ENCODE peak calls at places on chromosomes 16 and 17, in seven cellular contexts. C is A549; Q is effector memory CD4-positive, alpha-beta T cell; E is breast epithelium; K is OCI-LY7; P is body of pancreas; G is fibroblast of lung. F is an unnamed sample. For H3K4me1, the result is how much of the 10 kb centered on the place peaks cover.

GRCh38 chr17:50947844-50948514 is 81.8 kb upstream of the TOB1 start:
- DNase-seq in C (peak), Q (no peak), E (peak), K (no peak), P (peak), G (no peak), F (no peak)

GRCh38 chr17:17845046-17845775 is 8.4 kb upstream of the SREBF1 start:
- DNase-seq in C (no peak), Q (no peak), E (no peak), K (no peak), P (peak), G (no peak), F (no peak)

GRCh38 chr16:55380485-55380884 is 56.5 kb downstream of the IRX6 start:
- DNase-seq in C (no peak), Q (no peak), E (no peak), K (no peak), P (no peak), G (no peak), F (no peak)

GRCh38 chr16:651844-652243 is 2.7 kb downstream of the WDR90 start:
- DNase-seq in C (no peak), Q (no peak), E (no peak), K (no peak), P (no peak), G (no peak), F (no peak)

GRCh38 chr17:66200685-66201092 is 8.8 kb upstream of the CEP112 start:
- DNase-seq in C (peak), Q (peak), E (no peak), K (peak), P (peak), G (peak), F (peak)

GRCh38 chr16:14005335-14005734 is 65.8 kb upstream of the MRTFB start:
- DNase-seq in C (no peak), Q (no peak), E (no peak), K (no peak), P (no peak), G (no peak), F (no peak)

GRCh38 chr16:17590711-17591654 is 120.2 kb upstream of the XYLT1 start:
- DNase-seq in C (no peak), Q (peak), E (no peak), K (no peak), P (no peak), G (peak), F (peak)

GRCh38 chr16:56477096-56477878 is 25.9 kb downstream of the OGFOD1 start:
- DNase-seq in C (peak), Q (no peak), E (no peak), K (no peak), P (no peak), G (peak), F (peak)

GRCh38 chr17:18944646-18945045 is 7.3 kb upstream of the SLC5A10 start:
- DNase-seq in C (no peak), Q (no peak), E (no peak), K (peak), P (no peak), G (no peak), F (no peak)

GRCh38 chr16:67883872-67884261 is 818 bp upstream of the NRN1L start:
- DNase-seq in C (peak), Q (peak), E (no peak), K (peak), P (peak), G (peak), F (peak)

GRCh38 chr17:81845361-81845760 is 10.5 kb upstream of the PPP1R27 start:
- DNase-seq in C (no peak), Q (no peak), E (no peak), K (no peak), P (no peak), G (no peak), F (no peak)

GRCh38 chr17:81845881-81846742 is 11.3 kb upstream of the PPP1R27 start:
- DNase-seq in C (no peak), Q (no peak), E (no peak), K (no peak), P (no peak), G (no peak), F (no peak)

GRCh38 chr17:81849457-81849856 is 10.9 kb downstream of the P4HB start:
- DNase-seq in C (no peak), Q (no peak), E (no peak), K (no peak), P (no peak), G (no peak), F (no peak)

GRCh38 chr17:81844887-81845286 is 10.0 kb upstream of the PPP1R27 start:
- DNase-seq in C (no peak), Q (no peak), E (no peak), K (no peak), P (no peak), G (no peak), F (no peak)

DNA sequence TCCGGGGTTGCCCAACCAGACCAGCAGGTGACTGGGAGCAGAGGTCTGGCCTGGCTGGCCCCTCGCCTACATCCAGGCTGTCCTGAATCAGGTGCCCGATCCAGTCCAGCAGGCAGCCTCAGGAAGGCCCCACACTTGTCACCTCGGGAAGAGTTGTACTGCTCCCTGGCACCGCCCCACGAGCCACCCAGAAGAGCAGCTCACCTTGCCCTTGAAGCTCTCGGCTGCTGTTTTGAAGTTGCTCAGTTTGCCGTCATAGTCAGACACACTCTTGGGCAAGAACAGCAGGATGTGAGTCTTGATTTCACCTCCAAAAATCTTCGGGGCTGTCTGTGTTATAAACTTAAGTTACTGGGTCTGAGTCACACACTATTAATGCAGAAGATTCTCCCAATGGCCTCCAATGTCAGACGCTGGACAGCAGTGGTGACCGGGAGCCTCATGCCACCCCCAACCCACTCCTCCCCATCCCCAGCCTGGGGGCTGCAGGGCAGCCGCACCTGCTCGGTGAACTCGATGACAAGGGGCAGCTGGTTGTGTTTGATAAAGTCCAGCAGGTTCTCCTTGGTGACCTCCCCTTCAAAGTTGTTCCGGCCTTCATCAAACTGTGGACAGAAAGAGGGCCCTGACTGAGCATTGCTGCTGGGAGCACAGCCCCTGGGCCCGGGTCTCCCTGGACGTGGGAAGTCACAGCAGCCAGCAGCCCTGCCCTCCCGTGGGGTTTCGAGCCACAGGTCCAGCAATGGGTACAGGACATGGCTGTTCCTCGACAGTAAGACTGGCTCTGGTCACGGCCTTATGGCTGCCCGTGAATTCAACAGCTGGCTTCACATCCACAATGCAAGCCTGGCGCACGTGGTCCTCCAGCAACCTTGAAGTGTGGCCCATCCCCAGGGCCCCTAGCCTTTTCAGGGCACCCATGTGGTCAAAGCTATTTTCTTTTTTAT is 12.2 kb upstream of the PPP1R27 start:
- DNase-seq in C (no peak), Q (no peak), E (no peak), K (no peak), P (peak), G (no peak), F (no peak)
- H3K4me1 ChIP-seq in C (under half), Q (under half), E (under half), K (under half), P (under half), G (under half), F (under half)

GRCh38 chr17:63917646-63918045 is 993 bp downstream of the GH1 start:
- DNase-seq in C (no peak), Q (no peak), E (no peak), K (no peak), P (peak), G (no peak), F (no peak)
- H3K4me1 ChIP-seq in C (under half), Q (under half), E (under half), K (half or more), P (under half), G (under half), F (under half)

GRCh38 chr17:42674755-42675347 is 1.9 kb downstream of the PLEKHH3 start:
- DNase-seq in C (no peak), Q (no peak), E (no peak), K (peak), P (peak), G (no peak), F (no peak)
- H3K4me1 ChIP-seq in C (under half), Q (half or more), E (under half), K (under half), P (half or more), G (under half), F (under half)

GRCh38 chr16:78447164-78447563 is 347.7 kb downstream of the WWOX start:
- DNase-seq in C (no peak), Q (no peak), E (no peak), K (no peak), P (no peak), G (no peak), F (no peak)
- H3K4me1 ChIP-seq in C (under half), Q (under half), E (under half), K (under half), P (under half), G (under half), F (under half)

GRCh38 chr17:1793447-1793806 is 31.6 kb downstream of the SERPINF1 start:
- DNase-seq in C (no peak), Q (no peak), E (no peak), K (no peak), P (no peak), G (peak), F (peak)

GRCh38 chr17:1787301-1787902 is 25.5 kb downstream of the SERPINF1 start:
- DNase-seq in C (peak), Q (no peak), E (no peak), K (no peak), P (peak), G (peak), F (peak)

GRCh38 chr17:1786708-1787107 is 24.8 kb downstream of the SERPINF1 start:
- DNase-seq in C (no peak), Q (no peak), E (no peak), K (no peak), P (no peak), G (no peak), F (no peak)

GRCh38 chr17:1792495-1793446 is 30.9 kb downstream of the SERPINF1 start:
- DNase-seq in C (no peak), Q (no peak), E (no peak), K (no peak), P (no peak), G (no peak), F (no peak)

GRCh38 chr17:1789936-1790335 is 28.1 kb downstream of the SERPINF1 start:
- DNase-seq in C (no peak), Q (no peak), E (no peak), K (no peak), P (no peak), G (no peak), F (peak)
- H3K4me1 ChIP-seq in C (under half), Q (under half), E (under half), K (under half), P (under half), G (under half), F (under half)

GRCh38 chr17:9979463-9979995 is 74.5 kb upstream of the RCVRN start:
- DNase-seq in C (peak), Q (no peak), E (peak), K (no peak), P (peak), G (no peak), F (peak)
- H3K4me1 ChIP-seq in C (under half), Q (under half), E (under half), K (under half), P (under half), G (under half), F (under half)

DNA sequence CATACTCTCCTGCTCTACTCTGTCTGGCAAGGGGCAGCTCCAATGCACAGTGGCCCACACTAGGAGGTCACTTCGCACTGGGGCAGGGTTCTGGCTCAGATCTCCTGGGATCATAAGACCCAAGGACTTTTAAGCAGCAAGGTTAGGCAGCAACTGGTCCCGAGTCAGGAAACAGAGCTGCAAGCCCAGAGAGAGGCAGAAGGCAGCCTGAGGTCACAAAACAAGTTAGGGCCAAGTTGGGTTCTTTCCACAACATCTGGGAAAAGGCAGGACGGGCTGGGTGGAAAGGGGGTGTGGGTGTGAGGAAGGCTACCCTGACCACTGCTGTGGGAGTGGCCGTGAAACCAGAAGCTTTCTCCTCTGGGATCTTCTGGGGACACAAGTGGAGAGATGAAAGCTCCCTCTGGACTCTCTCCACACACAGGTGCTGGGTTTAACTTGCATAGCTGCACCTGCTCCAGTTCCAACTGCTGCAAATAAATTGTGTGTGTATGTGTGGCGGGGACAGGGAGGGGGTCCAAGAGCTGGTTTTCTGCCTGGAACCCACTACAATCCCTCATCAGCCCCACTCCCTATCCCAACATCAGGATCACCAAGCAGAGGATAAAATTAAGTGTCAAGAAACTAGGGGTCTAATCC is 8.0 kb upstream of the TSPOAP1 start:
- DNase-seq in C (no peak), Q (no peak), E (no peak), K (peak), P (no peak), G (peak), F (peak)
- H3K4me1 ChIP-seq in C (under half), Q (half or more), E (under half), K (half or more), P (under half), G (under half), F (under half)

GRCh38 chr17:2400474-2400866 is 390 bp downstream of the MNT start:
- DNase-seq in C (peak), Q (peak), E (no peak), K (peak), P (peak), G (peak), F (peak)
- H3K4me1 ChIP-seq in C (half or more), Q (under half), E (under half), K (under half), P (half or more), G (under half), F (under half)

F was measured in GM23248.